ENCODE peak calls at places on chromosomes 13 and 19, in five cellular contexts. One of them, this sample, is unnamed.

GRCh38 chr13:33999830-34000605 is 182.1 kb downstream of the RFC3 start:
- DNase-seq in BE2C: no peak
- DNase-seq in PC-3: peak; percentile 77
- DNase-seq in AG04450: no peak
- DNase-seq in CD4-positive, alpha-beta T cell: no peak
- DNase-seq in this sample: no peak

GRCh38 chr13:59700281-59700680 is 463.4 kb downstream of the DIAPH3 start:
- DNase-seq in BE2C: no peak
- DNase-seq in PC-3: no peak
- DNase-seq in AG04450: no peak
- DNase-seq in CD4-positive, alpha-beta T cell: no peak
- DNase-seq in this sample: no peak

GRCh38 chr19:21135433-21135832 is 6.4 kb upstream of the ZNF431 start:
- DNase-seq in BE2C: no peak
- DNase-seq in PC-3: no peak
- DNase-seq in AG04450: no peak
- DNase-seq in CD4-positive, alpha-beta T cell: no peak
- DNase-seq in this sample: no peak

GRCh38 chr13:51444922-51445321 is 7.9 kb downstream of the INTS6 start:
- DNase-seq in BE2C: no peak
- DNase-seq in PC-3: peak; percentile 45
- DNase-seq in AG04450: no peak
- DNase-seq in CD4-positive, alpha-beta T cell: no peak
- DNase-seq in this sample: peak; percentile 38

GRCh38 chr13:40980466-40980865 is 38.6 kb downstream of the ELF1 start:
- DNase-seq in BE2C: no peak
- DNase-seq in PC-3: no peak
- DNase-seq in AG04450: no peak
- DNase-seq in CD4-positive, alpha-beta T cell: peak; percentile 12
- DNase-seq in this sample: no peak

GRCh38 chr13:48108106-48108505 is 13.2 kb upstream of the MED4 start:
- DNase-seq in BE2C: no peak
- DNase-seq in PC-3: no peak
- DNase-seq in AG04450: no peak
- DNase-seq in CD4-positive, alpha-beta T cell: no peak
- DNase-seq in this sample: no peak

GRCh38 chr13:102721800-102722231 is 27.0 kb upstream of the METTL21C start:
- DNase-seq in BE2C: no peak
- DNase-seq in PC-3: no peak
- DNase-seq in AG04450: no peak
- DNase-seq in CD4-positive, alpha-beta T cell: no peak
- DNase-seq in this sample: peak; percentile 28

GRCh38 chr19:40605201-40605971 is 4.2 kb downstream of the LTBP4 start:
- DNase-seq in BE2C: peak; percentile 70
- DNase-seq in PC-3: peak; percentile 83
- DNase-seq in AG04450: no peak
- DNase-seq in CD4-positive, alpha-beta T cell: peak; percentile 81
- DNase-seq in this sample: peak; percentile 94

GRCh38 chr13:44752184-44752583 is 176.1 kb upstream of the TSC22D1 start:
- DNase-seq in BE2C: no peak
- DNase-seq in PC-3: no peak
- DNase-seq in AG04450: no peak
- DNase-seq in CD4-positive, alpha-beta T cell: no peak
- DNase-seq in this sample: no peak

GRCh38 chr19:18800079-18800478 is 9.0 kb upstream of the COMP start:
- DNase-seq in BE2C: no peak
- DNase-seq in PC-3: no peak
- DNase-seq in AG04450: no peak
- DNase-seq in CD4-positive, alpha-beta T cell: no peak
- DNase-seq in this sample: no peak

GRCh38 chr19:18799389-18799970 is 8.4 kb upstream of the COMP start:
- DNase-seq in BE2C: no peak
- DNase-seq in PC-3: no peak
- DNase-seq in AG04450: no peak
- DNase-seq in CD4-positive, alpha-beta T cell: no peak
- DNase-seq in this sample: no peak

GRCh38 chr19:18800636-18801035 is 9.5 kb upstream of the COMP start:
- DNase-seq in BE2C: no peak
- DNase-seq in PC-3: no peak
- DNase-seq in AG04450: no peak
- DNase-seq in CD4-positive, alpha-beta T cell: no peak
- DNase-seq in this sample: no peak

GRCh38 chr19:18796239-18796638 is 5.1 kb upstream of the COMP start:
- DNase-seq in BE2C: no peak
- DNase-seq in PC-3: peak; percentile 23
- DNase-seq in AG04450: no peak
- DNase-seq in CD4-positive, alpha-beta T cell: no peak
- DNase-seq in this sample: no peak

DNA sequence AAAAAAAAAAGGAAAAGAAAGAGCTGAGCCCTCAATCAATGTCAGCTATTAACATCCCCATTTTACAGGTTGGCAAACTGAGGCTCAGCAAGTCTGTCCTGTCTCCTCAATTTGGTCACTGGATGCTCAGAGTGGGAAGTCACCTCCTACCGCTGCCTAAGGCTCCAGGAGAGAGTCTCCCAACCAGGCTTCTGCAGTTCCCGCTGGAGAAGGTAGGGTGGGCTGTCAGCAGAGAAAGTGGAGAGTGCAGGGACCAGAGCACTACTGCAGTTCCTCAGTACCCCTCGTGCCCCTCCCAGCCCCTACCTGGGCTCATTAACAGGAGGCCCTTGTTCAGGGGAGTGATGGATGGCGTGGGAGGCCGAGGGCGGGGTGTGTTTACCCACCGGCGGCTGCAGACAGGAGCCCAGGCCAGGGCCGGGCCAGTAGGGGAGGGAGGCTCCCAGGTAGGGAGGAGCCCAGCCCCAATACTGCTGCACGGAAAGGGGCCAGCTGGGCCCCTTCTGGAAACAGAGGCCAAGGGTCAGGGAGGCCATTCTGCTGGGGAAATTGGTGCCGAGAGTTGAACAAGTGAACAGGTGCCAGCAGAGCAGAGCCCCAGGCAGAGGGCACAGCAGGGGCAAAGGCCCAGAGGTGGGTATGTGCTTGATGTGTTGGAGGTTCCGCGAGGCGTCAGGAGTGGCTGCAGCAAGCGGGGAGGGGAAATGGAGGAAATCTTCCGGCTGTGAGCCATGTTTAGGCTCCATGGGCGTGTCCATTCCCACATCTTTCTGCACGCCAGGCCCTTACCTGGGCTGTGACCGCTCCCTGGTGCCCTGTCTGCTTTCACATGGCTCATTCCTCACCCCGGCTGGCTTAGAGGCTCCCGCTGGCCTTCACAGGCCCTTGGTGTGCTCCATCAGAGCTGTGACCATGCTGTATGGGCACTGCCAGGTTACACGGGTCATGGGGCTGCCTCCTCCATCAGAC is 7.6 kb upstream of the COMP start:
- DNase-seq in BE2C: no peak
- DNase-seq in PC-3: no peak
- DNase-seq in AG04450: no peak
- DNase-seq in CD4-positive, alpha-beta T cell: no peak
- DNase-seq in this sample: no peak
- TF ChIP-seq CTCF in BE2C: peak; percentile 14
- TF ChIP-seq CTCF in PC-3: no peak
- TF ChIP-seq CTCF in AG04450: no peak
- TF ChIP-seq CTCF in CD4-positive, alpha-beta T cell: no peak
- TF ChIP-seq CTCF in this sample: no peak

GRCh38 chr13:100797921-100798320 is 123.3 kb upstream of the TMTC4 start:
- DNase-seq in BE2C: no peak
- DNase-seq in PC-3: no peak
- DNase-seq in AG04450: no peak
- DNase-seq in CD4-positive, alpha-beta T cell: no peak
- DNase-seq in this sample: no peak

GRCh38 chr13:100796463-100796862 is 121.9 kb upstream of the TMTC4 start:
- DNase-seq in BE2C: no peak
- DNase-seq in PC-3: no peak
- DNase-seq in AG04450: no peak
- DNase-seq in CD4-positive, alpha-beta T cell: no peak
- DNase-seq in this sample: no peak

GRCh38 chr13:100798739-100799361 is 124.3 kb upstream of the TMTC4 start:
- DNase-seq in BE2C: no peak
- DNase-seq in PC-3: no peak
- DNase-seq in AG04450: no peak
- DNase-seq in CD4-positive, alpha-beta T cell: no peak
- DNase-seq in this sample: no peak

GRCh38 chr13:100803091-100803490 is 128.5 kb upstream of the TMTC4 start:
- DNase-seq in BE2C: no peak
- DNase-seq in PC-3: no peak
- DNase-seq in AG04450: no peak
- DNase-seq in CD4-positive, alpha-beta T cell: no peak
- DNase-seq in this sample: no peak

DNA sequence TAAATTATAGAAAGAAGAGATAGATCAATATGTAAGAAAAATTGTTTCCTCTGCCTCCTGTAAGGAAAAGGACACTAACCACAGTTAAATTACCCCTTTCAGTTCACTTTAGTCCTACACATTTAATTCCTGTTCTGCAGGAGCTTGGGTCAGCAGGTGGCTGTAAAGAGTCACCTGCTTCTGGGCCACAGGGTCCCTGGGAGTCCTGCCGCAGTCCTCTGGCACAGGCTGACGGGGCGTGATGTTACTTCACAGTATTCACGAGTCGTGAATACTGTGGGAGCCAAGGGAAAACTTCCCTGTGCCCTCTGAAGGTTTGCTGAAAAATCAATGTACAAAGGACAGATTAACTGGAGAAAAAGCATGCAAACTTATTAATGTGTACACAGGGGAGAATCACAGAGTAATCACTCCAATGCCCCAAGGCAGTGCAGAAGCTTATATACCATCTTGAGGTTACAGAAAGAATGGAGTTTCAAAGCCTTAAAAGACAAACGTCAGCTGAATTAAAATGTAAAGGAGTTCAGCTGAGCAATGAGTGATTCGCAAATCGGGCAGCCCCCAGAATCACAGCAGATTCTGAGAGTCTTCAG is 125.8 kb upstream of the TMTC4 start:
- DNase-seq in BE2C: no peak
- DNase-seq in PC-3: no peak
- DNase-seq in AG04450: no peak
- DNase-seq in CD4-positive, alpha-beta T cell: no peak
- DNase-seq in this sample: no peak
- TF ChIP-seq CTCF in BE2C: no peak
- TF ChIP-seq CTCF in PC-3: no peak
- TF ChIP-seq CTCF in AG04450: no peak
- TF ChIP-seq CTCF in CD4-positive, alpha-beta T cell: no peak
- TF ChIP-seq CTCF in this sample: no peak

GRCh38 chr19:3691372-3691716 is 8.9 kb downstream of the PIP5K1C start:
- DNase-seq in BE2C: no peak
- DNase-seq in PC-3: no peak
- DNase-seq in AG04450: no peak
- DNase-seq in CD4-positive, alpha-beta T cell: no peak
- DNase-seq in this sample: no peak

GRCh38 chr19:3692141-3693029 is 7.9 kb downstream of the PIP5K1C start:
- DNase-seq in BE2C: no peak
- DNase-seq in PC-3: peak; percentile 4
- DNase-seq in AG04450: no peak
- DNase-seq in CD4-positive, alpha-beta T cell: peak; percentile 36
- DNase-seq in this sample: peak; percentile 19

GRCh38 chr19:3691726-3692125 is 8.5 kb downstream of the PIP5K1C start:
- DNase-seq in BE2C: no peak
- DNase-seq in PC-3: no peak
- DNase-seq in AG04450: no peak
- DNase-seq in CD4-positive, alpha-beta T cell: no peak
- DNase-seq in this sample: no peak

GRCh38 chr19:3693030-3693925 is 7.0 kb downstream of the PIP5K1C start:
- DNase-seq in BE2C: no peak
- DNase-seq in PC-3: no peak
- DNase-seq in AG04450: no peak
- DNase-seq in CD4-positive, alpha-beta T cell: no peak
- DNase-seq in this sample: no peak

DNA sequence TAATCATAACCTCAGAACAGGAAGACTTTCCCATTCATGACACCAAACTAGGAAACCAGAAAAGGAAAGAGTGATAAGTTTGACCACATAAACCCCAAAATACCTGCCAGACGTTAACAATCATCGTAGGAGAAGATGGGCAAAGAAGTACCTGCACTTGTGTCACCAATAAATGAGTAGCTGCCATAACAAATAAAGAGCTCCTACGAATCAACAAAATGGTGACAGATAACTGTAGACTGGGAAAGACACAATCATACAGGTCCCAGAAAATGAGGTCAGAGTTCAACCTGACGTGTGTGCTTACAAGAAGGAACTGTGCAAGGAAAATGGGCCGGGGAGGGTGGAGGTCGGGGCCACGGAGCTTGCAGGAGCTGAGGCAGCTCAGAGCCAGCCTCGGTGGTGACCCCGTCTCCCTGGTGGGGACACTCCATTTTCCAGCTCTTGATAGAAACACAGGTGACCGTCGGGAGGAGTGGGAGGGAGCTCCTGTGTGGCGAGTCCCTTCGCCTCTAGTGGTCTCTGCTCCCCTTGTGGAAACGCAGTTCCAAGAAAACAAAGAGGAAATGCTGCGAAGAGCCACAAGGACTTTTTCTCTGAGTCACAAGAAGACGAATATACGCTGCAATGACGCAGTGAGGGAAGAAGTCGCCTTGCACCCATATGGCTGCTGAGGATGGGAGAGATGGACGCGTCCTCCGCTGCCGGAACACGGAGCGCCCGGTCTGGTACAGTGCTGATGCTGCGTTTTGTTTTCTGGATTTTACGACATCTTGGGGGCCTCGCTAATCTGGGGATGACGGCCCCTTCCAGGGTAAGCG is 9.5 kb downstream of the PIP5K1C start:
- DNase-seq in BE2C: no peak
- DNase-seq in PC-3: no peak
- DNase-seq in AG04450: no peak
- DNase-seq in CD4-positive, alpha-beta T cell: no peak
- DNase-seq in this sample: no peak
- TF ChIP-seq CTCF in BE2C: no peak
- TF ChIP-seq CTCF in PC-3: no peak
- TF ChIP-seq CTCF in AG04450: no peak
- TF ChIP-seq CTCF in CD4-positive, alpha-beta T cell: no peak
- TF ChIP-seq CTCF in this sample: no peak

GRCh38 chr19:38647368-38647965 is at the start of gene ACTN4:
- DNase-seq in BE2C: peak; percentile 99
- DNase-seq in PC-3: peak; percentile 95
- DNase-seq in AG04450: peak; percentile 87
- DNase-seq in CD4-positive, alpha-beta T cell: peak; percentile 99
- DNase-seq in this sample: peak; percentile 97
- TF ChIP-seq CTCF in BE2C: no peak
- TF ChIP-seq CTCF in PC-3: no peak
- TF ChIP-seq CTCF in AG04450: no peak
- TF ChIP-seq CTCF in CD4-positive, alpha-beta T cell: no peak
- TF ChIP-seq CTCF in this sample: no peak

GRCh38 chr13:38763446-38764381 is 76.8 kb downstream of the FREM2 start:
- DNase-seq in BE2C: peak; percentile 22
- DNase-seq in PC-3: peak; percentile 44
- DNase-seq in AG04450: no peak
- DNase-seq in CD4-positive, alpha-beta T cell: no peak
- DNase-seq in this sample: peak; percentile 58
- TF ChIP-seq CTCF in BE2C: peak; percentile 67
- TF ChIP-seq CTCF in PC-3: peak; percentile 62
- TF ChIP-seq CTCF in AG04450: peak; percentile 71
- TF ChIP-seq CTCF in CD4-positive, alpha-beta T cell: no peak
- TF ChIP-seq CTCF in this sample: peak; percentile 53

GRCh38 chr19:29690842-29691241 is 24.2 kb downstream of the C19orf12 start:
- DNase-seq in BE2C: peak; percentile 37
- DNase-seq in PC-3: peak; percentile 69
- DNase-seq in AG04450: no peak
- DNase-seq in CD4-positive, alpha-beta T cell: peak; percentile 36
- DNase-seq in this sample: peak; percentile 76
- TF ChIP-seq CTCF in BE2C: peak; percentile 54
- TF ChIP-seq CTCF in PC-3: peak; percentile 65
- TF ChIP-seq CTCF in AG04450: no peak
- TF ChIP-seq CTCF in CD4-positive, alpha-beta T cell: peak; percentile 55
- TF ChIP-seq CTCF in this sample: peak; percentile 43